ENCODE peak calls at places on chromosomes 4 and X, in six cellular contexts. O, B, W, D, Z and J are unnamed samples.

GRCh38 chr4:75321484-75321883 is 192.7 kb downstream of the RCHY1 start:
- DNase-seq in O (no peak), B (no peak), W (no peak), D (no peak), Z (no peak), J (no peak)

GRCh38 chrX:140057001-140057411 is 91.7 kb upstream of the CXorf66 start:
- DNase-seq in O (peak), B (peak), W (peak), D (peak), Z (peak), J (peak)

GRCh38 chr4:72006576-72006975 is 25.2 kb upstream of the NPFFR2 start:
- DNase-seq in O (no peak), B (peak), W (no peak), D (no peak), Z (peak), J (no peak)

GRCh38 chr4:119284876-119285611 is 36.9 kb downstream of the FABP2 start:
- DNase-seq in O (no peak), B (no peak), W (no peak), D (no peak), Z (no peak), J (no peak)

GRCh38 chr4:14566518-14566917 is 435.8 kb upstream of the CPEB2 start:
- DNase-seq in O (no peak), B (no peak), W (no peak), D (no peak), Z (peak), J (no peak)

GRCh38 chr4:56674984-56675383 is 6.1 kb downstream of the HOPX start:
- DNase-seq in O (no peak), B (no peak), W (no peak), D (no peak), Z (peak), J (no peak)

GRCh38 chrX:106742831-106743230 is 16.3 kb downstream of the RNF128 start:
- DNase-seq in O (no peak), B (no peak), W (no peak), D (no peak), Z (no peak), J (no peak)

GRCh38 chrX:13398073-13398823 is 78.4 kb upstream of the ATXN3L start:
- DNase-seq in O (peak), B (peak), W (no peak), D (no peak), Z (peak), J (peak)

GRCh38 chr4:1851575-1852415 is 4.2 kb downstream of the LETM1 start:
- DNase-seq in O (no peak), B (no peak), W (no peak), D (no peak), Z (no peak), J (no peak)

GRCh38 chr4:6730603-6731300 is 14.8 kb downstream of the BLOC1S4 start:
- DNase-seq in O (no peak), B (no peak), W (no peak), D (no peak), Z (no peak), J (no peak)

GRCh38 chr4:83771113-83771705 is 235.3 kb downstream of the GPAT3 start:
- DNase-seq in O (peak), B (peak), W (peak), D (peak), Z (peak), J (no peak)

GRCh38 chr4:137609693-137610450 is 77.6 kb upstream of the PCDH18 start:
- DNase-seq in O (no peak), B (peak), W (no peak), D (no peak), Z (peak), J (no peak)

GRCh38 chr4:108762559-108763225 is at the start of gene ETNPPL:
- DNase-seq in O (peak), B (no peak), W (peak), D (peak), Z (no peak), J (no peak)

GRCh38 chrX:7435822-7436221 is 287.9 kb upstream of the PUDP start:
- DNase-seq in O (no peak), B (no peak), W (no peak), D (no peak), Z (no peak), J (no peak)

GRCh38 chrX:52261463-52262194 is 76.9 kb downstream of the MAGED4 start:
- DNase-seq in O (peak), B (peak), W (peak), D (peak), Z (peak), J (peak)

GRCh38 chr4:120948382-120948781 is 25.9 kb upstream of the PRDM5 start:
- DNase-seq in O (no peak), B (no peak), W (no peak), D (no peak), Z (no peak), J (no peak)

GRCh38 chrX:115423091-115423490 is 133.6 kb downstream of the LUZP4 start:
- DNase-seq in O (no peak), B (no peak), W (no peak), D (peak), Z (no peak), J (no peak)

GRCh38 chrX:30215357-30215843 is at the start of gene MAGEB2:
- DNase-seq in O (no peak), B (no peak), W (peak), D (no peak), Z (no peak), J (no peak)

GRCh38 chr4:3346146-3346545 is 53.3 kb downstream of the RGS12 start:
- DNase-seq in O (no peak), B (peak), W (peak), D (peak), Z (peak), J (no peak)

GRCh38 chr4:80535551-80535950 is 200.0 kb downstream of the CFAP299 start:
- DNase-seq in O (no peak), B (no peak), W (no peak), D (no peak), Z (no peak), J (no peak)

GRCh38 chr4:78079701-78080430 is 22.7 kb downstream of the FRAS1 start:
- DNase-seq in O (no peak), B (no peak), W (no peak), D (no peak), Z (no peak), J (no peak)

GRCh38 chr4:15488658-15489470 is 19.2 kb downstream of the CC2D2A start:
- DNase-seq in O (no peak), B (peak), W (no peak), D (no peak), Z (no peak), J (no peak)

GRCh38 chr4:55214172-55214571 is 88.8 kb upstream of the KDR start:
- DNase-seq in O (no peak), B (no peak), W (peak), D (no peak), Z (no peak), J (no peak)

GRCh38 chr4:133969202-133969873 is 232.3 kb downstream of the PABPC4L start:
- DNase-seq in O (no peak), B (peak), W (peak), D (peak), Z (peak), J (no peak)

GRCh38 chr4:24912252-24913098 is at the start of gene CCDC149:
- DNase-seq in O (peak), B (no peak), W (peak), D (peak), Z (peak), J (peak)

GRCh38 chrX:108001218-108001814 is 19.1 kb upstream of the TEX13B start:
- DNase-seq in O (no peak), B (peak), W (peak), D (peak), Z (peak), J (no peak)

GRCh38 chrX:65697915-65698796 is 30.7 kb downstream of the MSN start:
- DNase-seq in O (no peak), B (no peak), W (no peak), D (no peak), Z (no peak), J (peak)

GRCh38 chr4:165580379-165580905 is 201.6 kb downstream of the CPE start:
- DNase-seq in O (no peak), B (no peak), W (no peak), D (peak), Z (peak), J (peak)

GRCh38 chrX:124328765-124329164 is 3.7 kb upstream of the TEX13D start:
- DNase-seq in O (no peak), B (no peak), W (no peak), D (no peak), Z (no peak), J (no peak)

GRCh38 chrX:65528705-65529340 is 5.8 kb downstream of the LAS1L start:
- DNase-seq in O (peak), B (no peak), W (peak), D (peak), Z (peak), J (peak)

GRCh38 chr4:157447195-157447594 is 226.7 kb downstream of the GRIA2 start:
- DNase-seq in O (no peak), B (no peak), W (no peak), D (no peak), Z (no peak), J (no peak)

GRCh38 chrX:2934715-2935363 is 5.7 kb upstream of the ARSD start:
- DNase-seq in O (no peak), B (no peak), W (no peak), D (no peak), Z (no peak), J (no peak)

DNA sequence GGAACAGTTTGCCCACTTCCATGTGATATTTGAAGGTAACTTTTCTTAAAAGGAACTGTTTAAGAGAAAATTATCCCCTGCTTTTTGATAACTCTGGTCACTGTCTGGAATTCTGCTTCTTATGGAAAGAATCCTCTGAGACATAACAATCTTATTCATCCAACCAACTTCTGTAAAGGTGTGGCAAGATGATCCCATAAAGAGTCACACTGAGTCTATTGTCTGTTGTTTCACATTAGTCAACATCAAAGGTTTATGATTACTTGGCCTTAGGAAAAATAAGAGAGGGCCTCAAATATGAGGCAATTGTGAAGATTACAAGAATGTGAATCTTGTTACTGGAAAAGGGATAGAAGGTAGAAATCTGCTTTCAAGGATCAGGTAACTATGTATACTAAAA is 88.0 kb upstream of the MAGEB18 start:
- DNase-seq in O (no peak), B (no peak), W (no peak), D (no peak), Z (no peak), J (no peak)
- H3K27ac ChIP-seq in O (no peak), B (no peak), W (no peak), D (no peak), Z (no peak), J (no peak)

DNA sequence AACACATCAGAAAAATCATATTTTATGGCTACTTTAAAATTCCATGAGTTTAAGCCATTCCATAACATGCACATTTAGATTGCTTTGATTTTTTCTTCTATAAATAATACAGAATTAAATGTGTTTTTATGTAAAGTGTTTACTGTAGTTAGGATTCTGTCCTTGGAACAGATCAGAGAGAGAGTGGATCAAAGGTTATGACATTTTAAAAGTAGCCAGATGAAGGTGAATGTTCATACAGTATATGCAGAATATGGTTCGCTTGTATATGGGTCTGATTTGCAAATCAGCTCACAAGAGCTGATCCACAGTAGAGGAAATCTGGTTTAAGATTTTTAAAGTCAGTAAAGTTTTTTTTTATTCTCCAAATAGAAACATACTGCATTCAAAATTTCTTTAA is 7.2 kb upstream of the PALLD start:
- DNase-seq in O (no peak), B (no peak), W (no peak), D (no peak), Z (no peak), J (no peak)
- H3K27ac ChIP-seq in O (no peak), B (no peak), W (no peak), D (peak), Z (no peak), J (no peak)

GRCh38 chrX:40094041-40094899 is 3.5 kb downstream of the BCOR start:
- DNase-seq in O (no peak), B (no peak), W (peak), D (peak), Z (no peak), J (peak)

GRCh38 chrX:40092808-40093435 is 4.8 kb downstream of the BCOR start:
- DNase-seq in O (no peak), B (no peak), W (no peak), D (no peak), Z (no peak), J (no peak)

GRCh38 chrX:40091691-40092421 is 5.9 kb downstream of the BCOR start:
- DNase-seq in O (no peak), B (no peak), W (peak), D (no peak), Z (no peak), J (peak)

GRCh38 chrX:40094900-40095587 is 2.7 kb downstream of the BCOR start:
- DNase-seq in O (no peak), B (no peak), W (peak), D (no peak), Z (no peak), J (no peak)

GRCh38 chrX:40093586-40093985 is 4.2 kb downstream of the BCOR start:
- DNase-seq in O (no peak), B (no peak), W (no peak), D (no peak), Z (no peak), J (no peak)
- H3K27ac ChIP-seq in O (no peak), B (no peak), W (peak), D (no peak), Z (no peak), J (no peak)

GRCh38 chr4:173235050-173235449 is 66.4 kb downstream of the GALNT7 start:
- DNase-seq in O (no peak), B (no peak), W (peak), D (no peak), Z (no peak), J (no peak)

GRCh38 chr4:173237152-173237551 is 68.5 kb downstream of the GALNT7 start:
- DNase-seq in O (no peak), B (no peak), W (peak), D (no peak), Z (no peak), J (no peak)

GRCh38 chr4:173230077-173230476 is 61.5 kb downstream of the GALNT7 start:
- DNase-seq in O (no peak), B (no peak), W (no peak), D (no peak), Z (no peak), J (no peak)

GRCh38 chr4:173227753-173228152 is 59.1 kb downstream of the GALNT7 start:
- DNase-seq in O (no peak), B (no peak), W (no peak), D (no peak), Z (no peak), J (no peak)

GRCh38 chr4:173231916-173232315 is 63.3 kb downstream of the GALNT7 start:
- DNase-seq in O (no peak), B (no peak), W (no peak), D (no peak), Z (no peak), J (no peak)
- H3K27ac ChIP-seq in O (no peak), B (no peak), W (no peak), D (no peak), Z (no peak), J (no peak)